ENCODE peak calls at places on chromosomes 12 and 14, in four cellular contexts. I is heart right ventricle, P is T-helper 2 cell, C is NCI-H146. E is an unnamed sample.

GRCh38 chr14:77554816-77555599 is 56.4 kb upstream of the ISM2 start:
- DNase-seq in I (no peak), P (no peak), C (no peak), E (no peak)

GRCh38 chr14:100076133-100076532 is 10.9 kb downstream of the EVL start:
- DNase-seq in P (peak; percentile 30), C (no peak), I (no peak), E (peak; percentile 27)

GRCh38 chr12:54138219-54138618 is 50.6 kb downstream of the SMUG1 start:
- DNase-seq in C (no peak), P (no peak), I (no peak), E (no peak)

GRCh38 chr12:124175731-124176130 is 119.2 kb upstream of the RFLNA start:
- DNase-seq in I (no peak), C (no peak), P (no peak), E (no peak)

GRCh38 chr12:89346741-89347324 is 5.5 kb downstream of the DUSP6 start:
- DNase-seq in I (no peak), P (no peak), C (peak; percentile 71), E (peak; percentile 68)

GRCh38 chr14:84785997-84786396 is 743.9 kb upstream of the FLRT2 start:
- DNase-seq in C (no peak), I (no peak), P (no peak), E (no peak)

GRCh38 chr12:42568952-42569916 is 20.3 kb downstream of the PRICKLE1 start:
- DNase-seq in P (no peak), C (peak; percentile 60), I (no peak), E (peak; percentile 75)

GRCh38 chr12:69708649-69709048 is 9.5 kb upstream of the BEST3 start:
- DNase-seq in I (no peak), P (no peak), C (no peak), E (no peak)

GRCh38 chr12:132954471-132955048 is 1.5 kb downstream of the ZNF605 start:
- DNase-seq in I (no peak), P (no peak), C (no peak), E (no peak)

GRCh38 chr14:65226824-65227604 is 124.7 kb upstream of the MAX start:
- DNase-seq in C (peak; percentile 14), P (no peak), I (no peak), E (peak; percentile 81)

GRCh38 chr14:88791252-88791621 is 1.5 kb downstream of the EML5 start:
- DNase-seq in C (no peak), P (no peak), I (no peak), E (no peak)